ENCODE peak calls at places on chromosomes 7 and 10, in six cellular contexts. I is cardiac fibroblast, A is choroid plexus epithelial cell, M is LNCaP clone FGC, S is BE2C, L is right lobe of liver. T is an unnamed sample.

GRCh38 chr10:73920084-73920483 is 9.2 kb downstream of the PLAU start:
- DNase-seq in I (peak), A (no peak), M (no peak), S (no peak), L (no peak), T (no peak)

GRCh38 chr7:100706672-100707311 is 871 bp downstream of the POP7 start:
- DNase-seq in I (no peak), A (no peak), M (no peak), S (no peak), L (no peak), T (no peak)

GRCh38 chr7:8923164-8923806 is 489.9 kb downstream of the NXPH1 start:
- DNase-seq in I (no peak), A (no peak), M (no peak), S (no peak), L (no peak), T (no peak)

GRCh38 chr7:108234981-108235450 is 104.9 kb upstream of the LAMB4 start:
- DNase-seq in I (peak), A (peak), M (no peak), S (no peak), L (no peak), T (no peak)

GRCh38 chr7:152504367-152504766 is 68.6 kb upstream of the KMT2C start:
- DNase-seq in I (no peak), A (no peak), M (peak), S (no peak), L (peak), T (no peak)

GRCh38 chr7:98978672-98979071 is 100.3 kb downstream of the TRRAP start:
- DNase-seq in I (no peak), A (no peak), M (no peak), S (no peak), L (no peak), T (no peak)

GRCh38 chr7:154649015-154649414 is 353.9 kb downstream of the PAXIP1 start:
- DNase-seq in I (no peak), A (no peak), M (no peak), S (no peak), L (no peak), T (no peak)

GRCh38 chr10:20406607-20407188 is 490.4 kb downstream of the NEBL start:
- DNase-seq in I (no peak), A (no peak), M (no peak), S (no peak), L (no peak), T (no peak)

GRCh38 chr10:31262672-31263071 is 56.3 kb upstream of the ZEB1 start:
- DNase-seq in I (peak), A (peak), M (peak), S (no peak), L (no peak), T (no peak)

GRCh38 chr7:115749924-115750323 is 280.6 kb downstream of the TFEC start:
- DNase-seq in I (no peak), A (peak), M (no peak), S (no peak), L (no peak), T (no peak)

GRCh38 chr10:78313636-78314035 is 280.0 kb downstream of the RPS24 start:
- DNase-seq in I (no peak), A (no peak), M (no peak), S (no peak), L (no peak), T (no peak)

DNA sequence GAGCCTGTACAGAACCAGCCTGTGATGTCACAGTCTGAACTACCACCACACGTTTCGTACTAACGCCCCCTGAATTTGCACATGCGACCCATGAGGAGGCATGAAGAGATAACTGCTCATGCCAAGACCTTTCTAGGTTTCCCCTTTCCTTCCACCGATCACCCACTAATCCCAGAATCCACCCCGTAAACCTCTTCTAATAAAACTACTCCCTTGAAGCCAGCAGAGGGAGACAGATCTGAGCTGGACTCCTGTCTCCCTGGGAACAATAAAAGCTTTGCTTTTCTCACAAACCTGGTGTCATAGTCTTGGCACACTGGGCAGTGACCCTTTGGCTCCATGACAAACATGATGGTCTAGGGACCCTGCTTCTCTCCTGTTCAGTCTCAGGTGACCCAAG is 144.5 kb downstream of the FRMD4A start:
- DNase-seq in I (peak), A (peak), M (no peak), S (no peak), L (no peak), T (no peak)
- TF ChIP-seq CTCF in I (peak), A (peak), M (peak), S (peak), L (peak), T (peak)

GRCh38 chr10:69934768-69935167 is 117.9 kb upstream of the MACROH2A2 start:
- DNase-seq in I (peak), A (peak), M (no peak), S (no peak), L (no peak), T (no peak)
- TF ChIP-seq CTCF in I (peak), A (peak), M (peak), S (peak), L (no peak), T (no peak)

DNA sequence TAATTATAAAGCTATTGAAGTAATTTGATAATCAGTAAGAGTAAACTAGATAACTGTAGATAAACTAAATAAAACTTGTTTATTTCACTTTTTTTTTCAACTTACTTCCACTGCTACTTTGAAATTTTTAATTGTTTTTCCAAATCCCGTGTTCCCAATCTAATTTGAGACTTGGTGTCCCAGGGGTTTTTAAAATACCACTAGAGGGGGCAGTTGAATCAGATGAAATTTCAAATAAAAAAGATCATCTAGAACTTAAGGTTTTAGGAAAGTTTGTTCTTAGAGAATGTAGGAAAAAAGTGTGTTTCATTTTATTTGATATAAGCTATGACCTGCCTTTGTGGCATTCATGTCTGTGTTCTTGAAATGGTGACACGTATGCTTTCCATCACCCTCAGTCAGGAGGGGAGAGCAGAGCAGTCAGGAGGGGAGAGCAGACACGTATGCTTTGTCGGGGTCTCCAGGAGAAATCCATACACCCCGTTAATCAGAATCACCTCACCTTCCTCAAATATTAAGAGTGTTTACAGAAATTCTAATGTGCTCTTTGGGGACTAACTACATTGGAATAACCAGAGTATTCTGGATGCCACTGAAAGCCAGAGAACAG is 49.9 kb downstream of the C10orf67 start:
- DNase-seq in I (peak), A (peak), M (no peak), S (no peak), L (no peak), T (no peak)
- TF ChIP-seq CTCF in I (peak), A (peak), M (no peak), S (peak), L (peak), T (peak)

DNA sequence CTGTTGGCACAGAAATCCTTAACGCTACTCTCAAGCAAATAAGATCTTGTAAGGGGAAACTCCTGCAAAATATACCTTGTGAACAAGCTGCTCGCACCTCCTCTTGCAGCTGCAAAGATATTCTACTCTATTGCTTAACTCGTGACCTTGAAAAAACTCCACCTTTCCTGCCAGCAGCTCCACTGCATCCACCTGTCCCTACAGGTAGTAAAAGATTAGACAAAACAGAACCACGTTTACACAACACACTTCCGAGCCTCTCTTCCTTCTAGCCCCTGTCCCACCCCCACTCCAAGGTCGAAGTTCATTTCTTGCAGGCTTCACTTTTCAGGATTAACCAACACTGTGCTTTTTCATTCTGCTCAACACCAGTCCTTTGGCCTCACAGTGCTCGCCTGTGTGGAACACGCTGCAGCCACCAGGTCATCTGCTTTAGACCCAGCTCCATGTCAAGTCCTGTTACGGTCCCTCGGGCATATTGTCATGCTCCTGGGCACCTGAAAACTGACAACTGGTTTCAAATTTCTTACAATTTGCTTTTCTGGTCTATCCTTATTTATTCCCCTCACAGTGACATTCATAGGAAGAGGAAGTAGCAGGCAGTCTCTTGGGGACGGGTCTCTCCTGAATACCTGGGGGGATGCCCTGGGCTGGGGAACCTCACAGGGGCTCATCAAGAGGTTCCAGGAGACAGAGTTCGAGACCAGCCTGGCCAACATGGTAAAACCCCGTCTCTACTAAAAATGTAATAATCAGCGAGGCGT is 165.8 kb upstream of the KLF14 start:
- DNase-seq in I (no peak), A (no peak), M (no peak), S (no peak), L (peak), T (no peak)
- TF ChIP-seq CTCF in I (no peak), A (no peak), M (no peak), S (no peak), L (no peak), T (no peak)

DNA sequence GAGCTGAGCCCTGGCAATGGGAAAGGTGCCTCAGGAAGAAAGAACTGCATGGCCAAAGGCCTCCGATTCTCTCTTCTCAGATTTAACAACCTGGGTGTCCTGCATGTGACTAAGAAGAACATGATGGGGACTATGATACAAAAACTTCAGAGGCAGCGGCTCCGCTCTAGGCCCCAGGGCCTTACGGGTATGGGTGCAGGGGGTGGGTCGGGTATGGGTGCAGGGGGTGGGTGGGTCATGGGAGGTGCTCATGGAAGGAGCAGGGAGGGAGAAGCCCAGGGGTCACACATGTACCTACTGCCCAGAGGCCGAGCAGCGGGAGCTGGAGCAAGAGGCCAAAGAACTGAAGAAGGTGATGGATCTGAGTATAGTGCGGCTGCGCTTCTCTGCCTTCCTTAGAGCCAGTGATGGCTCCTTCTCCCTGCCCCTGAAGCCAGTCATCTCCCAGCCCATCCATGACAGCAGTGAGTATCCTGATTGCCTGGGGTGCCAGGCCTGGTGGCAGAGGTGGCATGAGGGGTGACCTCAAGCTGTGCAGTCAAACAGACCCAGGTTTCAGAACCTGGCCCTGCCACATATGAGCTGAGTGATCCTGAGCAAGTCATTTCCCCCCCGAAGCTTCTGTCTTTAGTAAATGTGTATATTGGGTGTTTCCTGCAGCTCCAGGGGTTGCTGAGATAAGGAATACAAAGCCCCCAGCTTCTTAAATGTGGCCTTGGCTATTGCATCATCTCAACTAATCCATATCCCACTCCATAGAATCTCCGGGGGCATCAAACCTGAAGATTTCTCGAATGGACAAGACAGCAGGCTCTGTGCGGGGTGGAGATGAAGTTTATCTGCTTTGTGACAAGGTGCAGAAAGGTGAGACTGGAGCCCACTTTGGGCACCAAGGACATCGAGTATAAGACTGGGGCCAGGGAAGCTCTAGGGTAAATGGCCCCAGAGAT is 2.0 kb downstream of the NFKB2 start:
- DNase-seq in I (no peak), A (no peak), M (no peak), S (no peak), L (no peak), T (no peak)
- TF ChIP-seq CTCF in I (no peak), A (no peak), M (no peak), S (no peak), L (no peak), T (no peak)